ENCODE peak calls at places on chromosomes 3 and 15, in six cellular contexts. One of them, this sample, is unnamed.

GRCh38 chr15:96320703-96321421 is 9.6 kb upstream of the NR2F2 start:
- DNase-seq in lung: no peak
- DNase-seq in K562: no peak
- DNase-seq in heart left ventricle: no peak
- DNase-seq in A549: no peak
- DNase-seq in MCF 10A: no peak
- DNase-seq in this sample: no peak

GRCh38 chr15:81813215-81813614 is 232.6 kb downstream of the MEX3B start:
- DNase-seq in heart left ventricle: no peak
- DNase-seq in A549: no peak
- DNase-seq in K562: peak
- DNase-seq in lung: no peak
- DNase-seq in MCF 10A: peak
- DNase-seq in this sample: no peak

GRCh38 chr15:82040862-82041261 is 5.0 kb downstream of the MEX3B start:
- DNase-seq in MCF 10A: no peak
- DNase-seq in heart left ventricle: no peak
- DNase-seq in A549: no peak
- DNase-seq in K562: no peak
- DNase-seq in lung: peak
- DNase-seq in this sample: no peak

GRCh38 chr3:112413074-112413473 is 80.1 kb downstream of the CD200 start:
- DNase-seq in heart left ventricle: no peak
- DNase-seq in MCF 10A: no peak
- DNase-seq in lung: no peak
- DNase-seq in K562: no peak
- DNase-seq in A549: no peak
- DNase-seq in this sample: no peak

GRCh38 chr3:68436619-68437411 is 495.5 kb downstream of the TAFA4 start:
- DNase-seq in heart left ventricle: no peak
- DNase-seq in K562: no peak
- DNase-seq in lung: no peak
- DNase-seq in A549: no peak
- DNase-seq in MCF 10A: peak
- DNase-seq in this sample: no peak

GRCh38 chr3:133568294-133569014 is 5.0 kb upstream of the CDV3 start:
- DNase-seq in heart left ventricle: no peak
- DNase-seq in MCF 10A: peak
- DNase-seq in K562: no peak
- DNase-seq in A549: peak
- DNase-seq in lung: no peak
- DNase-seq in this sample: no peak

GRCh38 chr3:13207578-13207922 is 134.3 kb upstream of the IQSEC1 start:
- DNase-seq in heart left ventricle: no peak
- DNase-seq in MCF 10A: no peak
- DNase-seq in K562: no peak
- DNase-seq in lung: no peak
- DNase-seq in A549: no peak
- DNase-seq in this sample: no peak

GRCh38 chr3:189936210-189936609 is 184.5 kb downstream of the P3H2 start:
- DNase-seq in lung: no peak
- DNase-seq in A549: no peak
- DNase-seq in heart left ventricle: no peak
- DNase-seq in K562: no peak
- DNase-seq in MCF 10A: peak
- DNase-seq in this sample: no peak

GRCh38 chr3:169104972-169105371 is 558.5 kb downstream of the MECOM start:
- DNase-seq in A549: no peak
- DNase-seq in K562: no peak
- DNase-seq in lung: no peak
- DNase-seq in heart left ventricle: no peak
- DNase-seq in MCF 10A: peak
- DNase-seq in this sample: no peak

GRCh38 chr3:170196833-170197232 is 15.3 kb upstream of the PHC3 start:
- DNase-seq in A549: no peak
- DNase-seq in lung: no peak
- DNase-seq in MCF 10A: peak
- DNase-seq in heart left ventricle: no peak
- DNase-seq in K562: no peak
- DNase-seq in this sample: no peak

GRCh38 chr3:158777171-158777873 is 24.5 kb upstream of the MFSD1 start:
- DNase-seq in heart left ventricle: no peak
- DNase-seq in MCF 10A: no peak
- DNase-seq in lung: no peak
- DNase-seq in A549: no peak
- DNase-seq in K562: no peak
- DNase-seq in this sample: no peak

GRCh38 chr15:74304459-74304858 is 63.0 kb downstream of the CYP11A1 start:
- DNase-seq in heart left ventricle: no peak
- DNase-seq in A549: no peak
- DNase-seq in K562: peak
- DNase-seq in MCF 10A: no peak
- DNase-seq in lung: no peak
- DNase-seq in this sample: no peak

GRCh38 chr15:74301583-74302374 is 65.7 kb downstream of the CCDC33 start:
- DNase-seq in lung: no peak
- DNase-seq in heart left ventricle: no peak
- DNase-seq in K562: no peak
- DNase-seq in A549: no peak
- DNase-seq in MCF 10A: no peak
- DNase-seq in this sample: no peak

GRCh38 chr15:74303741-74304309 is 63.6 kb downstream of the CYP11A1 start:
- DNase-seq in K562: no peak
- DNase-seq in MCF 10A: no peak
- DNase-seq in lung: no peak
- DNase-seq in heart left ventricle: no peak
- DNase-seq in A549: no peak
- DNase-seq in this sample: no peak

GRCh38 chr15:74300057-74300620 is 64.0 kb downstream of the CCDC33 start:
- DNase-seq in K562: peak
- DNase-seq in lung: no peak
- DNase-seq in MCF 10A: no peak
- DNase-seq in A549: no peak
- DNase-seq in heart left ventricle: no peak
- DNase-seq in this sample: no peak

DNA sequence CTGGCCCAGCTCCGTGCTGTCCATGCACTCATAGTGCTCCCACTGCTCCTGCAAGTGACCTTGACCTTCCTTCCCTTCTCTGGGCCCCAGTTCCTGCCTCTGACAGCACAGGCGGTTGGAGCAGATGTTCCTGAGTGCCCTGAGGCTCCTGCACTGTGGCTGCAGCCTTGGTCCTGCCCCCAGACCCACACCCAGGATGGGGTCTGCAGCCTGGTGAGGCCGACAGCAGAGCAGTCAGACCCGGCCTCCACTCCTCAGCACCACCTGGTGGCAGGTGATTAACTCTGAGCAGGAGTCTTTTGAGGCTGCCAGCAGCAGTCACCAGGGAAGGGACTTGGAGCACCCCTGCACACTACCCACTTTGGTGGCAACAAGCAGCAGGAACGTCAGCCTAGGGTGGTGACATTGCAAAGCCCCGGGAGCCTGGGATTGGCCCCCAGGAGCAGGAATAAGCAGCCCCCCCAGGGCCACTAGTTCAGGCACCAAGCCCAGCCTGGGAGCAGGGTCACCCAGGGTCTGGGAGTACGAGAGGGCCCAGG is 64.6 kb downstream of the CYP11A1 start:
- DNase-seq in K562: peak
- DNase-seq in MCF 10A: peak
- DNase-seq in lung: peak
- DNase-seq in heart left ventricle: no peak
- DNase-seq in A549: peak
- DNase-seq in this sample: no peak
- TF ChIP-seq CTCF in K562: peak
- TF ChIP-seq CTCF in MCF 10A: peak
- TF ChIP-seq CTCF in lung: peak
- TF ChIP-seq CTCF in heart left ventricle: peak
- TF ChIP-seq CTCF in A549: peak
- TF ChIP-seq CTCF in this sample: peak

GRCh38 chr3:47850062-47850802 is 47.3 kb downstream of the DHX30 start:
- DNase-seq in MCF 10A: peak
- DNase-seq in A549: no peak
- DNase-seq in heart left ventricle: no peak
- DNase-seq in lung: no peak
- DNase-seq in K562: peak
- DNase-seq in this sample: no peak
- TF ChIP-seq CTCF in MCF 10A: peak
- TF ChIP-seq CTCF in A549: peak
- TF ChIP-seq CTCF in heart left ventricle: peak
- TF ChIP-seq CTCF in lung: no peak
- TF ChIP-seq CTCF in K562: peak
- TF ChIP-seq CTCF in this sample: peak

DNA sequence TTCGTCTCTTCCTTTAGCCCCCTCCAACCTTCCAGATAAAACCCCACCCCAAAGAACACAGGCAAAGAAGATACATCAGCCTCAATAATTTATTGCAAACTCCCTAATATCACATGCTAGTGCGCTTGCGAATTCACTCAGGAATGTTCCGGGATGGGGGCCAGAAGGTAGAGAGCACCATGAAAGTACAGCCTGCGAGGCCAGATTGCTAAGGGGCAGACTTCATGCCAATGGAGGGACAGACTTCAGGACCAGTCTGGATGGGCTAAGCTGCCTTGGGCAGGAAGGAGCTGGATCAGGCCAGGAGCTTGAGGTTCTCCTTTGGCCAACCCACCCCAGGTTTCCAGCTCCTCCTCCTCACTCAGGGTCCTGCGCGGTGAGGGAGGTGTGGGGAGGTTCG is 13.4 kb downstream of the CIDEC start:
- DNase-seq in heart left ventricle: no peak
- DNase-seq in lung: peak
- DNase-seq in A549: no peak
- DNase-seq in K562: no peak
- DNase-seq in MCF 10A: peak
- DNase-seq in this sample: no peak
- TF ChIP-seq CTCF in heart left ventricle: no peak
- TF ChIP-seq CTCF in lung: no peak
- TF ChIP-seq CTCF in A549: no peak
- TF ChIP-seq CTCF in K562: no peak
- TF ChIP-seq CTCF in MCF 10A: no peak
- TF ChIP-seq CTCF in this sample: no peak

GRCh38 chr3:79726795-79727194 is 41.0 kb downstream of the ROBO1 start:
- DNase-seq in A549: no peak
- DNase-seq in MCF 10A: no peak
- DNase-seq in K562: no peak
- DNase-seq in lung: no peak
- DNase-seq in heart left ventricle: no peak
- DNase-seq in this sample: no peak

GRCh38 chr3:79729096-79729495 is 38.7 kb downstream of the ROBO1 start:
- DNase-seq in A549: no peak
- DNase-seq in heart left ventricle: no peak
- DNase-seq in lung: no peak
- DNase-seq in K562: no peak
- DNase-seq in MCF 10A: peak
- DNase-seq in this sample: no peak

GRCh38 chr3:79724206-79724605 is 43.6 kb downstream of the ROBO1 start:
- DNase-seq in MCF 10A: peak
- DNase-seq in A549: no peak
- DNase-seq in heart left ventricle: no peak
- DNase-seq in K562: no peak
- DNase-seq in lung: no peak
- DNase-seq in this sample: no peak
- TF ChIP-seq CTCF in MCF 10A: no peak
- TF ChIP-seq CTCF in A549: no peak
- TF ChIP-seq CTCF in heart left ventricle: no peak
- TF ChIP-seq CTCF in K562: no peak
- TF ChIP-seq CTCF in lung: no peak
- TF ChIP-seq CTCF in this sample: peak

GRCh38 chr3:143971367-143972154 is at the start of gene DIPK2A:
- DNase-seq in A549: peak
- DNase-seq in heart left ventricle: peak
- DNase-seq in MCF 10A: peak
- DNase-seq in K562: peak
- DNase-seq in lung: peak
- DNase-seq in this sample: peak

GRCh38 chr3:143973352-143974021 is 1.9 kb downstream of the DIPK2A start:
- DNase-seq in A549: peak
- DNase-seq in lung: no peak
- DNase-seq in MCF 10A: peak
- DNase-seq in K562: no peak
- DNase-seq in heart left ventricle: peak
- DNase-seq in this sample: no peak

GRCh38 chr3:143972155-143972494 is 502 bp downstream of the DIPK2A start:
- DNase-seq in heart left ventricle: peak
- DNase-seq in MCF 10A: no peak
- DNase-seq in A549: no peak
- DNase-seq in K562: no peak
- DNase-seq in lung: no peak
- DNase-seq in this sample: no peak

GRCh38 chr3:143974181-143974876 is 2.7 kb downstream of the DIPK2A start:
- DNase-seq in A549: no peak
- DNase-seq in MCF 10A: peak
- DNase-seq in K562: no peak
- DNase-seq in heart left ventricle: no peak
- DNase-seq in lung: no peak
- DNase-seq in this sample: no peak

GRCh38 chr3:143972495-143973351 is 1.1 kb downstream of the DIPK2A start:
- DNase-seq in heart left ventricle: peak
- DNase-seq in lung: peak
- DNase-seq in MCF 10A: peak
- DNase-seq in A549: peak
- DNase-seq in K562: peak
- DNase-seq in this sample: peak
- TF ChIP-seq CTCF in heart left ventricle: peak
- TF ChIP-seq CTCF in lung: peak
- TF ChIP-seq CTCF in MCF 10A: peak
- TF ChIP-seq CTCF in A549: peak
- TF ChIP-seq CTCF in K562: peak
- TF ChIP-seq CTCF in this sample: peak

GRCh38 chr15:69038508-69038907 is 24.0 kb downstream of the NOX5 start:
- DNase-seq in A549: no peak
- DNase-seq in MCF 10A: no peak
- DNase-seq in K562: no peak
- DNase-seq in heart left ventricle: no peak
- DNase-seq in lung: no peak
- DNase-seq in this sample: peak

GRCh38 chr15:69039516-69040225 is 25.2 kb downstream of the NOX5 start:
- DNase-seq in lung: no peak
- DNase-seq in A549: no peak
- DNase-seq in MCF 10A: no peak
- DNase-seq in K562: no peak
- DNase-seq in heart left ventricle: no peak
- DNase-seq in this sample: peak

GRCh38 chr15:69044899-69045298 is 30.4 kb downstream of the NOX5 start:
- DNase-seq in MCF 10A: peak
- DNase-seq in lung: no peak
- DNase-seq in heart left ventricle: no peak
- DNase-seq in K562: no peak
- DNase-seq in A549: peak
- DNase-seq in this sample: peak

GRCh38 chr15:69045810-69046209 is 31.3 kb downstream of the NOX5 start:
- DNase-seq in A549: no peak
- DNase-seq in MCF 10A: peak
- DNase-seq in lung: no peak
- DNase-seq in K562: peak
- DNase-seq in heart left ventricle: no peak
- DNase-seq in this sample: no peak

DNA sequence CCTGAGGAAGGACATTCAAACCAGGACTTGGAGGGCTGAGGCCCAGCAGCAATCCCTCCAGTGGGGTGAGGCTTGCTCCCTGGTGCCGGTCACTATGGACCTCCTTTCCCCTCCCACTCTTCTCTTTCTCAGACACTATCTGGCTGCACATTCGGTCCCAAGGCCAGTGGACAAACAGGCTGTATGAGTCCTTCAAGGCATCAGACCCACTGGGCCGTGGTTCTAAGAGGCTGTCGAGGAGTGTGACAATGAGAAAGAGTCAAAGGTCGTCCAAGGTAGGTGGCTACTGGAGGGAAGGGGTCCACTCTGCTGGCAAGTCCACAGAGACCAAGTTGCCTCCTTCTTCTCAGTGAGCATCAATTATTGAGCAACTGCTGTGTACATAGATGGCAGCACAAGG is 28.0 kb downstream of the NOX5 start:
- DNase-seq in lung: no peak
- DNase-seq in A549: no peak
- DNase-seq in heart left ventricle: no peak
- DNase-seq in MCF 10A: no peak
- DNase-seq in K562: no peak
- DNase-seq in this sample: peak
- TF ChIP-seq CTCF in lung: no peak
- TF ChIP-seq CTCF in A549: no peak
- TF ChIP-seq CTCF in heart left ventricle: no peak
- TF ChIP-seq CTCF in MCF 10A: no peak
- TF ChIP-seq CTCF in K562: no peak
- TF ChIP-seq CTCF in this sample: no peak